ENCODE peak calls at places on chromosomes 11 and 22, in four cellular contexts. O, W, B and S are unnamed samples.

GRCh38 chr22:47188337-47189055 is 426.0 kb downstream of the TBC1D22A start:
- DNase-seq in W (no peak), B (no peak), O (no peak), S (no peak)

GRCh38 chr11:62399172-62399867 is 19.5 kb upstream of the SCGB1A1 start:
- DNase-seq in O (no peak), W (no peak), B (no peak), S (no peak)

GRCh38 chr22:40324468-40325305 is 21.6 kb upstream of the ADSL start:
- DNase-seq in W (no peak), B (no peak), O (no peak), S (no peak)

GRCh38 chr11:118911880-118912741 is 13.6 kb downstream of the BCL9L start:
- DNase-seq in B (peak), W (peak), O (peak), S (no peak)

GRCh38 chr11:130829801-130830562 is 86.3 kb downstream of the SNX19 start:
- DNase-seq in W (no peak), B (no peak), O (no peak), S (no peak)

GRCh38 chr11:110908401-110909106 is 196.3 kb upstream of the ARHGAP20 start:
- DNase-seq in B (peak), O (peak), W (no peak), S (no peak)

GRCh38 chr22:36756746-36757607 is 18.9 kb downstream of the IFT27 start:
- DNase-seq in O (no peak), W (no peak), B (no peak), S (no peak)

GRCh38 chr22:47859891-47860290 is 1097.4 kb downstream of the TBC1D22A start:
- DNase-seq in O (no peak), W (no peak), B (no peak), S (no peak)

GRCh38 chr11:112465433-112466024 is 204.9 kb upstream of the PLET1 start:
- DNase-seq in B (no peak), O (no peak), W (no peak), S (no peak)

GRCh38 chr11:92941676-92942571 is 27.5 kb upstream of the MTNR1B start:
- DNase-seq in O (peak), B (peak), W (no peak), S (peak)

GRCh38 chr22:23042179-23042578 is 28.1 kb upstream of the GNAZ start:
- DNase-seq in W (no peak), B (no peak), O (peak), S (no peak)

GRCh38 chr22:35032571-35032970 is 33.4 kb upstream of the ISX start:
- DNase-seq in W (no peak), O (no peak), B (no peak), S (no peak)
- H3K4me3 ChIP-seq in W (no peak), O (no peak), B (no peak), S (no peak)

GRCh38 chr11:57560146-57560545 is 7.3 kb downstream of the UBE2L6 start:
- DNase-seq in W (peak), B (no peak), O (peak), S (no peak)

GRCh38 chr11:57566564-57567209 is 785 bp downstream of the UBE2L6 start:
- DNase-seq in O (no peak), B (no peak), W (no peak), S (no peak)

GRCh38 chr11:57566035-57566504 is 1.4 kb downstream of the UBE2L6 start:
- DNase-seq in W (peak), O (peak), B (peak), S (no peak)

GRCh38 chr11:57567210-57567511 is 311 bp downstream of the UBE2L6 start:
- DNase-seq in B (peak), O (peak), W (no peak), S (no peak)

DNA sequence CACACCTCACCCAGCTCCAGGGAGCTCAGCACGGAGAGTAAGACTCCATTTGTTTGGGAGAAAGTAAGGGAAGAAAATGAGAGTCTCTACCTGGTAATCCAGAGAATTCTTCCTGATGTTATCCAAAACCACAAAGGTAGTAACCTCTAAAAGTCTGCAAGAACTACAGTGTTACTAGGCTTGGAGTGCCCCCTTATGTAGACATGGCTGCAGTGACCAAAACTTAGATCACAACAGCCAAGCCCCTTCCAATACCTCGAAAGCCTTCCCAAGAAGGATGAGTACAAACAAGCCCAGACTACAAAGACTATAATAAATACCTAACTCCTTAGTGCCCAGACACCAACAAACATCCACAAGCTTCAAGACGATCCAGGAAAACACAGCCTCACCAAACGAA is 4.9 kb downstream of the UBE2L6 start:
- DNase-seq in O (peak), W (no peak), B (no peak), S (no peak)
- TF ChIP-seq CTCF in O (peak), W (no peak), B (no peak), S (no peak)

DNA sequence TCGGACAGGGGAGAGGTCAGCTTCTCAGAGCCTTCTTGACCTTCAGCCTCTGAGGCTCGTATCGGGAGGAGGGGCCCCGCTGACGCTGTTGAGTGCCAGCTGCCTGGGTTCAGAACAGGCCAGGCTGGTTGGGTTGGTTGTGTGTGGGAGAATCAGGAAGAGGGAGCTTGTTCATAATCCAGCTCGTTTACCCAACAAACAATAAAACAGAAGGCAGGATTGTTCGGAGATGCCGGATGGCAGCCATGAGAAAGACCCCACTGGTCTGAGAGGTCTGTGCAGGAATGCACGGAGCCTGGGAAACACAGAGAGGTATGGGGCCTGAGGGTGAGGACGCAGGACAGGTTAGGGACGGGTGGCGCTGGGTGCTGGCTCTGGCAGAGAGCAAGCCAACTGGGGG is 31.6 kb upstream of the SHANK2 start:
- DNase-seq in W (peak), B (no peak), O (peak), S (no peak)
- H3K4me3 ChIP-seq in W (peak), B (no peak), O (peak), S (no peak)

GRCh38 chr22:20154602-20155183 is 3.8 kb upstream of the CCDC188 start:
- DNase-seq in B (no peak), O (no peak), W (no peak), S (no peak)

GRCh38 chr22:20153945-20154344 is 3.1 kb upstream of the CCDC188 start:
- DNase-seq in O (no peak), B (no peak), W (no peak), S (no peak)

GRCh38 chr22:20156042-20156389 is 5.2 kb upstream of the CCDC188 start:
- DNase-seq in W (no peak), O (no peak), B (no peak), S (no peak)

GRCh38 chr22:20156611-20157415 is 6.0 kb upstream of the CCDC188 start:
- DNase-seq in O (peak), W (peak), B (peak), S (peak)

DNA sequence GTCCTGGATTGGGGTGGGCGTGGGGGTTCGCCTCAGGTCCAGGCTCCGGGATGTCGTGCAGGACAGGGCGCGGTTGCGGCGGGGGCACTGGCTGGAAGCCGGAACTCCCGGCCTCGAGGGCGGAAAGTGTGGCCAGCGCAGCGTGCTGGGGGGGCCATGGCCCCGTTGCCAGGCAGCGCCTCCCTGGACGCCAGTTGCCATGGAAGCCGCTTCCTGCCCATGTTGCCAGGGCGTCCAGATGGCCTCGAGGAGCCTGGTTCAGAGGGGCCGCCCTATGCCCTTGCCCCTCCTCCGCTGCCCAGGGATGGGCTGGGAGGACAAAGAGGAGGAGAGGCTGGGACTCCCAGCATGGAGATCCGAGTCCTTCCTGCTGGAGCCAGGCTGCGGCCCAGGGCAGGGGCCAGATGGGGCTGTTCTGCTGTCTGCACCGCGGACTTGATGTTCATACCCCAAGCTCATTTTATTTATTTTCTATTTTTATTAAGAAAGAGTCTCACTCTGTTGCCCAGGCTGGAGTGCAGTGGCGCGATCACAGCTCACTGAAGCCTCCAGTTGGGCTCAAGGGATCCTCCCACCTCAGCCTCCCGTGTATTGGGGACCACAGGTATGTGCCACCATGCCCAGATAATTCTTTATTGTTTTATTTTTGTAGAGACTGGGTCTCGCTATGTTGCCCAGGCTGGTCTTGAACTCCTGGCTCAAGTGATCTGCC is 4.6 kb upstream of the CCDC188 start:
- DNase-seq in B (peak), O (no peak), W (no peak), S (peak)
- TF ChIP-seq CTCF in B (no peak), O (no peak), W (no peak), S (no peak)